ENCODE peak calls at places on chromosome 3, in six cellular contexts. E is NCI-H1436; I is EH; B is DMS153; L is stimulated activated CD4-positive, alpha-beta T cell treated with anti-CD3 and anti-CD28 coated beads, Interleukin-15, amount 100 ng/mL, for 1 hour; R is heart right ventricle. C is an unnamed sample.

GRCh38 chr3:197168606-197169005 is 129.8 kb downstream of the DLG1 start:
- DNase-seq in E (no peak), R (no peak), I (peak), L (no peak), B (no peak), C (no peak)

GRCh38 chr3:51385621-51386091 is 565 bp downstream of the MANF start:
- DNase-seq in E (no peak), B (no peak), R (no peak), I (peak), L (no peak), C (no peak)

GRCh38 chr3:13644341-13645082 is 95.6 kb downstream of the FBLN2 start:
- DNase-seq in B (no peak), R (no peak), E (no peak), L (no peak), I (peak), C (no peak)

GRCh38 chr3:167110906-167111305 is 269.2 kb downstream of the ZBBX start:
- DNase-seq in B (peak), R (no peak), E (no peak), I (no peak), L (no peak), C (no peak)

GRCh38 chr3:157868168-157868567 is 238.1 kb downstream of the SHOX2 start:
- DNase-seq in L (no peak), E (no peak), R (no peak), B (no peak), I (peak), C (no peak)

GRCh38 chr3:194306109-194306686 is 44.9 kb downstream of the CPN2 start:
- DNase-seq in E (peak), I (no peak), B (no peak), R (no peak), L (peak), C (peak)

GRCh38 chr3:4985330-4986174 is 6.3 kb downstream of the BHLHE40 start:
- DNase-seq in R (no peak), E (no peak), L (no peak), I (peak), B (no peak), C (no peak)

GRCh38 chr3:31671976-31672375 is 139.3 kb downstream of the STT3B start:
- DNase-seq in I (peak), B (no peak), E (no peak), R (no peak), L (no peak), C (no peak)

GRCh38 chr3:18443670-18444596 is 18.8 kb upstream of the SATB1 start:
- DNase-seq in R (peak), E (no peak), B (no peak), L (peak), I (peak), C (no peak)

GRCh38 chr3:174783502-174783901 is 75.6 kb upstream of the NAALADL2 start:
- DNase-seq in R (no peak), I (no peak), B (no peak), L (no peak), E (no peak), C (no peak)

GRCh38 chr3:48423241-48423882 is 6.5 kb downstream of the PLXNB1 start:
- DNase-seq in L (no peak), R (no peak), E (no peak), I (no peak), B (no peak), C (no peak)

GRCh38 chr3:79086514-79086913 is 681.3 kb downstream of the ROBO1 start:
- DNase-seq in L (no peak), R (no peak), B (no peak), E (peak), I (peak), C (peak)

GRCh38 chr3:168455814-168456213 is 360.1 kb upstream of the GOLIM4 start:
- DNase-seq in E (no peak), R (no peak), B (no peak), L (no peak), I (no peak), C (no peak)

GRCh38 chr3:130897316-130897715 is 3.4 kb downstream of the ATP2C1 start:
- DNase-seq in R (no peak), L (no peak), I (peak), E (no peak), B (no peak), C (no peak)

GRCh38 chr3:45026038-45026437 is at the start of gene CLEC3B:
- DNase-seq in R (peak), L (no peak), E (no peak), B (no peak), I (peak), C (no peak)

GRCh38 chr3:58167431-58168351 is 43.1 kb downstream of the DNASE1L3 start:
- DNase-seq in I (peak), B (no peak), R (peak), E (peak), L (no peak), C (peak)

GRCh38 chr3:141828487-141829284 is 47.8 kb upstream of the ATP1B3 start:
- DNase-seq in L (no peak), B (peak), E (no peak), I (peak), R (peak), C (no peak)

GRCh38 chr3:106428565-106428994 is 559.8 kb upstream of the CBLB start:
- DNase-seq in B (no peak), L (no peak), I (peak), R (no peak), E (no peak), C (no peak)

GRCh38 chr3:107506458-107506857 is 16.3 kb upstream of the BBX start:
- DNase-seq in I (peak), E (no peak), B (no peak), L (no peak), R (no peak), C (no peak)

GRCh38 chr3:169552533-169552932 is 111.0 kb downstream of the MECOM start:
- DNase-seq in E (no peak), I (no peak), B (no peak), L (no peak), R (no peak), C (no peak)

GRCh38 chr3:172195393-172195754 is 156.0 kb downstream of the FNDC3B start:
- DNase-seq in I (no peak), R (no peak), L (no peak), E (no peak), B (no peak), C (no peak)

GRCh38 chr3:99969133-99969532 is 145.2 kb downstream of the FILIP1L start:
- DNase-seq in I (no peak), L (no peak), E (no peak), B (no peak), R (no peak), C (no peak)

GRCh38 chr3:5186089-5186853 is 1.2 kb upstream of the EDEM1 start:
- DNase-seq in L (no peak), E (no peak), R (no peak), B (no peak), I (no peak), C (no peak)

GRCh38 chr3:161008086-161008485 is 97.1 kb downstream of the B3GALNT1 start:
- DNase-seq in B (no peak), R (no peak), E (no peak), L (no peak), I (no peak), C (no peak)

GRCh38 chr3:157125101-157125500 is 34.8 kb downstream of the CCNL1 start:
- DNase-seq in B (no peak), E (peak), R (no peak), L (no peak), I (no peak), C (no peak)

GRCh38 chr3:155313303-155313702 is 19.8 kb upstream of the STRIT1 start:
- DNase-seq in E (no peak), I (peak), R (no peak), B (no peak), L (no peak), C (no peak)

C was measured in Jurkat, Clone E6-1.